ENCODE peak calls at places on chromosomes 7 and 10, in ten cellular contexts. Z is dermis blood vessel endothelial cell, J is thoracic aorta, X is right cardiac atrium, O is Calu3, W is chondrocyte, F is amniotic stem cell, A is astrocyte, N is KG1, K is HCEC 1CT. T is an unnamed sample.
A peak's percentile ranks its signal among the peaks of the same experiment; 100 is the strongest.

GRCh38 chr10:119817991-119818888 is 54.4 kb downstream of the MCMBP start:
- DNase-seq in Z (peak; percentile 40), J (no peak), X (peak; percentile 81), O (no peak), W (peak; percentile 96), F (no peak), A (peak; percentile 50), N (no peak), K (peak; percentile 5), T (peak; percentile 48)

GRCh38 chr7:107394301-107394700 is 75.6 kb upstream of the GPR22 start:
- DNase-seq in Z (no peak), J (no peak), X (no peak), O (no peak), W (no peak), F (no peak), A (no peak), N (no peak), K (no peak), T (no peak)

GRCh38 chr10:52074505-52074904 is 239.6 kb upstream of the DKK1 start:
- DNase-seq in Z (no peak), J (no peak), X (no peak), O (no peak), W (no peak), F (no peak), A (no peak), N (no peak), K (no peak), T (no peak)

GRCh38 chr7:45662540-45663166 is 88.5 kb downstream of the ADCY1 start:
- DNase-seq in Z (no peak), J (no peak), X (no peak), O (no peak), W (no peak), F (no peak), A (no peak), N (no peak), K (no peak), T (no peak)

GRCh38 chr7:106071999-106072714 is 40.0 kb downstream of the SYPL1 start:
- DNase-seq in Z (peak; percentile 87), J (no peak), X (no peak), O (no peak), W (no peak), F (no peak), A (no peak), N (no peak), K (no peak), T (no peak)

GRCh38 chr7:55349126-55349525 is 16.0 kb upstream of the LANCL2 start:
- DNase-seq in Z (no peak), J (no peak), X (no peak), O (no peak), W (no peak), F (no peak), A (no peak), N (no peak), K (no peak), T (no peak)

GRCh38 chr7:39252916-39253315 is 275.2 kb downstream of the POU6F2 start:
- DNase-seq in Z (no peak), J (no peak), X (no peak), O (no peak), W (no peak), F (no peak), A (peak; percentile 46), N (no peak), K (no peak), T (peak; percentile 22)

GRCh38 chr7:84277628-84278224 is 83.1 kb upstream of the SEMA3A start:
- DNase-seq in Z (no peak), J (no peak), X (no peak), O (no peak), W (no peak), F (no peak), A (peak; percentile 72), N (no peak), K (no peak), T (no peak)

GRCh38 chr10:108755661-108756060 is 1167.7 kb downstream of the XPNPEP1 start:
- DNase-seq in Z (no peak), J (no peak), X (no peak), O (no peak), W (no peak), F (no peak), A (peak; percentile 85), N (no peak), K (no peak), T (no peak)

GRCh38 chr7:159098795-159099194 is 45.9 kb downstream of the VIPR2 start:
- DNase-seq in Z (no peak), J (no peak), X (no peak), O (no peak), W (peak; percentile 77), F (no peak), A (no peak), N (no peak), K (no peak), T (no peak)

GRCh38 chr10:88897019-88897853 is 17.2 kb downstream of the STAMBPL1 start:
- DNase-seq in Z (no peak), J (no peak), X (peak; percentile 25), O (no peak), W (no peak), F (no peak), A (no peak), N (no peak), K (peak; percentile 53), T (no peak)

GRCh38 chr10:58508316-58508715 is 4.4 kb upstream of the BICC1 start:
- DNase-seq in Z (no peak), J (no peak), X (no peak), O (no peak), W (no peak), F (no peak), A (peak; percentile 69), N (no peak), K (peak; percentile 86), T (no peak)

T was measured in brain microvascular endothelial cell.